ENCODE peak calls at places on chromosomes 6 and 20, in five cellular contexts. One of them, this sample, is unnamed.

GRCh38 chr20:24934101-24934661 is 14.9 kb upstream of the CST7 start:
- DNase-seq in endothelial cell of umbilical vein: no peak
- DNase-seq in uterus: no peak
- DNase-seq in ovary: no peak
- DNase-seq in suprapubic skin: peak; percentile 40
- DNase-seq in this sample: no peak

GRCh38 chr6:71395731-71396409 is 107.3 kb downstream of the OGFRL1 start:
- DNase-seq in suprapubic skin: no peak
- DNase-seq in endothelial cell of umbilical vein: no peak
- DNase-seq in uterus: no peak
- DNase-seq in ovary: no peak
- DNase-seq in this sample: no peak

GRCh38 chr20:663315-664090 is 10.5 kb upstream of the SRXN1 start:
- DNase-seq in endothelial cell of umbilical vein: no peak
- DNase-seq in suprapubic skin: no peak
- DNase-seq in uterus: no peak
- DNase-seq in ovary: no peak
- DNase-seq in this sample: no peak

GRCh38 chr6:123945386-123945785 is 141.7 kb downstream of the NKAIN2 start:
- DNase-seq in uterus: no peak
- DNase-seq in endothelial cell of umbilical vein: no peak
- DNase-seq in ovary: no peak
- DNase-seq in suprapubic skin: no peak
- DNase-seq in this sample: no peak

GRCh38 chr6:127554435-127555006 is 22.5 kb upstream of the C6orf58 start:
- DNase-seq in uterus: no peak
- DNase-seq in suprapubic skin: no peak
- DNase-seq in ovary: no peak
- DNase-seq in endothelial cell of umbilical vein: peak; percentile 27
- DNase-seq in this sample: no peak

GRCh38 chr6:11589261-11589660 is 51.7 kb downstream of the TMEM170B start:
- DNase-seq in ovary: no peak
- DNase-seq in uterus: no peak
- DNase-seq in endothelial cell of umbilical vein: peak; percentile 28
- DNase-seq in suprapubic skin: no peak
- DNase-seq in this sample: no peak

GRCh38 chr6:156517090-156517489 is 260.1 kb upstream of the ARID1B start:
- DNase-seq in ovary: no peak
- DNase-seq in uterus: no peak
- DNase-seq in endothelial cell of umbilical vein: no peak
- DNase-seq in suprapubic skin: no peak
- DNase-seq in this sample: no peak

GRCh38 chr6:119757467-119757866 is 407.9 kb upstream of the MAN1A1 start:
- DNase-seq in ovary: no peak
- DNase-seq in endothelial cell of umbilical vein: no peak
- DNase-seq in uterus: no peak
- DNase-seq in suprapubic skin: no peak
- DNase-seq in this sample: no peak

GRCh38 chr6:6689413-6690143 is 101.1 kb downstream of the LY86 start:
- DNase-seq in uterus: peak; percentile 6
- DNase-seq in ovary: no peak
- DNase-seq in endothelial cell of umbilical vein: peak; percentile 60
- DNase-seq in suprapubic skin: no peak
- DNase-seq in this sample: no peak

GRCh38 chr20:50491926-50492634 is 18.1 kb upstream of the PTPN1 start:
- DNase-seq in ovary: no peak
- DNase-seq in uterus: no peak
- DNase-seq in suprapubic skin: no peak
- DNase-seq in endothelial cell of umbilical vein: no peak
- DNase-seq in this sample: no peak

GRCh38 chr20:56592211-56592610 is 36.9 kb upstream of the TFAP2C start:
- DNase-seq in endothelial cell of umbilical vein: no peak
- DNase-seq in ovary: no peak
- DNase-seq in uterus: no peak
- DNase-seq in suprapubic skin: no peak
- DNase-seq in this sample: no peak

DNA sequence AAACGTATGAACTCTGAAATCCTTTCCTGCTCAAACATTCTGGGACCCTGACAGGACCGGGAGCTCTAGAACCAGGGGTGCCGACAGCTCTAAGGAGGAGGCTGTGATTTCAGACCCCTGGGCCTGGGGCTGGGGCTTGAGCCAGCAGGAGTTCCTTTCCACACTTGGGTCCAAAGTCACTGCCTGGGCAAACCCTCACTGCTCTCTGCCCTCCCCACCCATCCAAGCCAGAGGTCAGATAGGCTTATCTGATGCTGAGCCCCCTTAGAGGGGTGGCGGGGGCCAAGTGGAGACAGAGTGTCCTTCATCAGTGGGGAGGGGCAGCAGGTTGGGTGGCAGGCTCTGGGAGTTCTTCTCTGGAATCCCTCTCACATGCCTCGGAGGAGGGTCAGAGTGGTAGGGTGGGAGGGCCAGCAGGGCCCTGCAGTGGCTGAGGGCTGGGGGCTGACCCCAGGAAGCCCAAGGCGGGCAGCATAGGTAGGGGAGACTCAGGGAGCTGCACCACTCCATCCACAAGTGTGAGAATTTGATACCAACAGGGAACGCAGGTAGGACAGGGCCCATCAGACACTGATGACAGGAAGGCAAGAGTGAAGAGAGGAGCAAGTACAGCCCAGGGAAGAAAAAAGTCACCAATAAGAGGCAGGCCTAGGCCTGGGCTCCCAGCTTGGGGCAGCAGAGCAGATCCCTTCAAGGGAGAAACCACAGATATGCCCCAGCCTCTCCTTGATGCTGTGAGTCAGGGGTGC is 121.0 kb downstream of the MRPL14 start:
- DNase-seq in suprapubic skin: peak; percentile 49
- DNase-seq in ovary: no peak
- DNase-seq in uterus: no peak
- DNase-seq in endothelial cell of umbilical vein: no peak
- DNase-seq in this sample: peak; percentile 61
- TF ChIP-seq POLR2A in suprapubic skin: no peak
- TF ChIP-seq POLR2A in ovary: no peak
- TF ChIP-seq POLR2A in uterus: no peak
- TF ChIP-seq POLR2A in endothelial cell of umbilical vein: no peak
- TF ChIP-seq POLR2A in this sample: no peak

GRCh38 chr6:47478233-47479155 is 905 bp downstream of the CD2AP start:
- DNase-seq in ovary: no peak
- DNase-seq in suprapubic skin: no peak
- DNase-seq in uterus: no peak
- DNase-seq in endothelial cell of umbilical vein: peak; percentile 63
- DNase-seq in this sample: no peak
- TF ChIP-seq POLR2A in ovary: no peak
- TF ChIP-seq POLR2A in suprapubic skin: peak; percentile 3
- TF ChIP-seq POLR2A in uterus: no peak
- TF ChIP-seq POLR2A in endothelial cell of umbilical vein: peak; percentile 1
- TF ChIP-seq POLR2A in this sample: no peak

GRCh38 chr6:33206027-33206863 is 1.8 kb downstream of the HSD17B8 start:
- DNase-seq in suprapubic skin: peak; percentile 50
- DNase-seq in endothelial cell of umbilical vein: no peak
- DNase-seq in uterus: no peak
- DNase-seq in ovary: no peak
- DNase-seq in this sample: no peak

GRCh38 chr6:33205172-33206026 is 944 bp downstream of the HSD17B8 start:
- DNase-seq in uterus: no peak
- DNase-seq in suprapubic skin: peak; percentile 64
- DNase-seq in ovary: no peak
- DNase-seq in endothelial cell of umbilical vein: no peak
- DNase-seq in this sample: peak; percentile 95

GRCh38 chr6:33203443-33204164 is 851 bp upstream of the HSD17B8 start:
- DNase-seq in ovary: no peak
- DNase-seq in uterus: no peak
- DNase-seq in endothelial cell of umbilical vein: no peak
- DNase-seq in suprapubic skin: peak; percentile 56
- DNase-seq in this sample: no peak

GRCh38 chr6:33204165-33204414 is 365 bp upstream of the HSD17B8 start:
- DNase-seq in uterus: no peak
- DNase-seq in ovary: no peak
- DNase-seq in suprapubic skin: no peak
- DNase-seq in endothelial cell of umbilical vein: no peak
- DNase-seq in this sample: no peak

DNA sequence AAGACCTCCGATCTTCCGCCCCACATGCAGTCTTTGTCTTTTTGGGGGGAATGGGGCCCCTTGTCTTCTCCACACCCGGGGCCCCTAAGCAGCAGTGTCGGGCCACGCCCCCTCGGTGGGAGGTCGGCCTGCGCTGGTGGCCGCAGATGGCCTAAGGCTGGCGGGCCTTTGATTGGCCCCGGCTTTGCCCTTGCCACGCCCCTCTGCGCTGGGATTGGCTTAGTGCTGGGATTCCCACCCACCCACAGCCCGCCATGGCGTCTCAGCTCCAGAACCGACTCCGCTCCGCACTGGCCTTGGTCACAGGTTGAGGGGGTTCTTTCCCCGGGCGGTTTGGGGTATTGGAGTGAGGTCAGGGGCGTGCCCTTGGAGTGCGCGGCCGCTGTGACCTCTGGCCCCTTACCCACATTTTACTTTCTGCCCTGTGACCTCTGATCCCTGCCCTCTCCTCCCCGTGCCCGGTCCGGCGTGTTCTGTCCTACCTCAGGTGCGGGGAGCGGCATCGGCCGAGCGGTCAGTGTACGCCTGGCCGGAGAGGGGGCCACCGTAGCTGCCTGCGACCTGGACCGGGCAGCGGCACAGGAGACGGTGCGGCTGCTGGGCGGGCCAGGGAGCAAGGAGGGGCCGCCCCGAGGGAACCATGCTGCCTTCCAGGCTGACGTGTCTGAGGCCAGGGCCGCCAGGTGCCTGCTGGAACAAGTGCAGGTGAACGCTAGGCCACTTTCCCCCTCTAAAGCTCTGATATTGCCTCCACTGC is at the start of gene HSD17B8:
- DNase-seq in ovary: peak; percentile 92
- DNase-seq in uterus: peak; percentile 90
- DNase-seq in suprapubic skin: peak; percentile 96
- DNase-seq in endothelial cell of umbilical vein: peak; percentile 88
- DNase-seq in this sample: no peak
- TF ChIP-seq POLR2A in ovary: no peak
- TF ChIP-seq POLR2A in uterus: no peak
- TF ChIP-seq POLR2A in suprapubic skin: no peak
- TF ChIP-seq POLR2A in endothelial cell of umbilical vein: peak; percentile 67
- TF ChIP-seq POLR2A in this sample: no peak

DNA sequence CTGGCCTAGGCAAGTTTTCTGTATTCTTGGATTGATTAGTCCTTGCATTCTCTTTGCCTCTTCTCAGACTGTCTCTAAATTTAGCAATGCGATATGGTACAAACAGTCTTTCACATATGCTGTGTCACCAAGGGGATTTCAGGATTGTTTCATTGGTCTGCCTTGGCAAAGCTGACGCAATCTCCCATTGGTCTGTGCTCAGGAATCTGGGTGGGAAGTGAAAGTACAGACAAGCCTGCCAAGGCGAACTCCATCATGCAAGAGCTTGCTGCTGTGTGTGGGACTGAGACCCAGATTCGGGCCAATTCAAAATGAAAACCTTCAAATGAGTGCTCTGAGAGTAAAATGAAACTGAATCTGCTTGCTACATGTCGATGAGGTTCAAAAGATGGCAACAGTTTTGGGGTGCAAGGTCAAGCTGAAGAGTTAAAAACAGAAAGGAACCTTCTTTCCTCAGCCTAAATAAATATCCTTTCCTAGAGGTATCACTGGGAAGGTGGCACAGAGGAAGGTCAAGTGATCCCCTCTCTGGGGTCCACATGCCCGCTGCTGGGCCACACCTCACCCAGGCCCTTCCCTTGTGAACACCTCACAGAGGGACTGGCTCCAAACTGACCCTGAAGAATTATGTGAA is 198.8 kb upstream of the PREP start:
- DNase-seq in uterus: peak; percentile 71
- DNase-seq in ovary: no peak
- DNase-seq in endothelial cell of umbilical vein: no peak
- DNase-seq in suprapubic skin: peak; percentile 87
- DNase-seq in this sample: no peak
- TF ChIP-seq POLR2A in uterus: no peak
- TF ChIP-seq POLR2A in ovary: no peak
- TF ChIP-seq POLR2A in endothelial cell of umbilical vein: no peak
- TF ChIP-seq POLR2A in suprapubic skin: no peak
- TF ChIP-seq POLR2A in this sample: peak; percentile 29

GRCh38 chr6:36427781-36428345 is 14.8 kb downstream of the PXT1 start:
- DNase-seq in uterus: no peak
- DNase-seq in endothelial cell of umbilical vein: no peak
- DNase-seq in suprapubic skin: no peak
- DNase-seq in ovary: no peak
- DNase-seq in this sample: no peak

GRCh38 chr6:36423101-36423824 is 19.4 kb downstream of the PXT1 start:
- DNase-seq in suprapubic skin: peak; percentile 99
- DNase-seq in ovary: peak; percentile 96
- DNase-seq in endothelial cell of umbilical vein: peak; percentile 98
- DNase-seq in uterus: peak; percentile 97
- DNase-seq in this sample: peak; percentile 89

GRCh38 chr6:36428911-36429310 is 13.7 kb downstream of the PXT1 start:
- DNase-seq in uterus: no peak
- DNase-seq in endothelial cell of umbilical vein: no peak
- DNase-seq in suprapubic skin: no peak
- DNase-seq in ovary: no peak
- DNase-seq in this sample: no peak

GRCh38 chr6:36430351-36430750 is 12.3 kb downstream of the PXT1 start:
- DNase-seq in suprapubic skin: no peak
- DNase-seq in endothelial cell of umbilical vein: no peak
- DNase-seq in uterus: no peak
- DNase-seq in ovary: no peak
- DNase-seq in this sample: no peak

GRCh38 chr6:36426622-36427021 is 16.0 kb downstream of the PXT1 start:
- DNase-seq in endothelial cell of umbilical vein: no peak
- DNase-seq in ovary: no peak
- DNase-seq in suprapubic skin: no peak
- DNase-seq in uterus: no peak
- DNase-seq in this sample: no peak
- TF ChIP-seq POLR2A in endothelial cell of umbilical vein: no peak
- TF ChIP-seq POLR2A in ovary: no peak
- TF ChIP-seq POLR2A in suprapubic skin: no peak
- TF ChIP-seq POLR2A in uterus: no peak
- TF ChIP-seq POLR2A in this sample: no peak

GRCh38 chr6:78243519-78243918 is 590.7 kb downstream of the MEI4 start:
- DNase-seq in ovary: no peak
- DNase-seq in uterus: no peak
- DNase-seq in suprapubic skin: no peak
- DNase-seq in endothelial cell of umbilical vein: peak; percentile 53
- DNase-seq in this sample: no peak
- TF ChIP-seq POLR2A in ovary: no peak
- TF ChIP-seq POLR2A in uterus: no peak
- TF ChIP-seq POLR2A in suprapubic skin: no peak
- TF ChIP-seq POLR2A in endothelial cell of umbilical vein: no peak
- TF ChIP-seq POLR2A in this sample: no peak

GRCh38 chr6:34274129-34274528 is 25.3 kb upstream of the SMIM29 start:
- DNase-seq in suprapubic skin: no peak
- DNase-seq in uterus: no peak
- DNase-seq in ovary: no peak
- DNase-seq in endothelial cell of umbilical vein: no peak
- DNase-seq in this sample: no peak

GRCh38 chr6:34272022-34272926 is 23.5 kb upstream of the SMIM29 start:
- DNase-seq in suprapubic skin: no peak
- DNase-seq in ovary: no peak
- DNase-seq in uterus: no peak
- DNase-seq in endothelial cell of umbilical vein: no peak
- DNase-seq in this sample: no peak

GRCh38 chr6:34276191-34276590 is 27.4 kb upstream of the SMIM29 start:
- DNase-seq in suprapubic skin: no peak
- DNase-seq in endothelial cell of umbilical vein: no peak
- DNase-seq in uterus: no peak
- DNase-seq in ovary: no peak
- DNase-seq in this sample: no peak

GRCh38 chr6:34275128-34275804 is 26.5 kb upstream of the SMIM29 start:
- DNase-seq in uterus: no peak
- DNase-seq in ovary: no peak
- DNase-seq in endothelial cell of umbilical vein: no peak
- DNase-seq in suprapubic skin: no peak
- DNase-seq in this sample: no peak

GRCh38 chr6:34273242-34273805 is 24.5 kb upstream of the SMIM29 start:
- DNase-seq in ovary: no peak
- DNase-seq in suprapubic skin: no peak
- DNase-seq in uterus: peak; percentile 61
- DNase-seq in endothelial cell of umbilical vein: peak; percentile 95
- DNase-seq in this sample: no peak
- TF ChIP-seq POLR2A in ovary: no peak
- TF ChIP-seq POLR2A in suprapubic skin: no peak
- TF ChIP-seq POLR2A in uterus: no peak
- TF ChIP-seq POLR2A in endothelial cell of umbilical vein: peak; percentile 75
- TF ChIP-seq POLR2A in this sample: no peak

This sample was measured in H54.